ENCODE peak calls at places on chromosome 11, in nine cellular contexts. One of them, this sample, is unnamed. For H3K27me3, the result is how much of the 10 kb centered on the place peaks cover.

GRCh38 chr11:71474141-71474770 is 21.3 kb downstream of the NADSYN1 start:
- DNase-seq in heart left ventricle: no peak
- DNase-seq in tibial artery: no peak
- DNase-seq in IMR-90: no peak
- DNase-seq in brain microvascular endothelial cell: no peak
- DNase-seq in endodermal cell: no peak
- DNase-seq in neuronal stem cell: no peak
- DNase-seq in adrenal gland: no peak
- DNase-seq in psoas muscle: no peak
- DNase-seq in this sample: no peak

GRCh38 chr11:67732045-67732787 is 57.8 kb upstream of the ALDH3B2 start:
- DNase-seq in heart left ventricle: no peak
- DNase-seq in tibial artery: no peak
- DNase-seq in IMR-90: no peak
- DNase-seq in brain microvascular endothelial cell: no peak
- DNase-seq in endodermal cell: peak
- DNase-seq in neuronal stem cell: no peak
- DNase-seq in adrenal gland: no peak
- DNase-seq in psoas muscle: no peak
- DNase-seq in this sample: no peak

GRCh38 chr11:100397401-100397800 is 289.7 kb upstream of the ARHGAP42 start:
- DNase-seq in heart left ventricle: no peak
- DNase-seq in tibial artery: no peak
- DNase-seq in IMR-90: no peak
- DNase-seq in brain microvascular endothelial cell: no peak
- DNase-seq in endodermal cell: no peak
- DNase-seq in neuronal stem cell: no peak
- DNase-seq in adrenal gland: no peak
- DNase-seq in psoas muscle: no peak
- DNase-seq in this sample: no peak

GRCh38 chr11:88402192-88402715 is 64.7 kb upstream of the CTSC start:
- DNase-seq in heart left ventricle: no peak
- DNase-seq in tibial artery: no peak
- DNase-seq in IMR-90: peak
- DNase-seq in brain microvascular endothelial cell: peak
- DNase-seq in endodermal cell: no peak
- DNase-seq in neuronal stem cell: peak
- DNase-seq in adrenal gland: no peak
- DNase-seq in psoas muscle: no peak
- DNase-seq in this sample: no peak

GRCh38 chr11:23903044-23903704 is 593.7 kb upstream of the LUZP2 start:
- DNase-seq in heart left ventricle: no peak
- DNase-seq in tibial artery: no peak
- DNase-seq in IMR-90: peak
- DNase-seq in brain microvascular endothelial cell: peak
- DNase-seq in endodermal cell: no peak
- DNase-seq in neuronal stem cell: no peak
- DNase-seq in adrenal gland: no peak
- DNase-seq in psoas muscle: no peak
- DNase-seq in this sample: no peak

GRCh38 chr11:5291207-5291838 is 10.4 kb downstream of the OR51B4 start:
- DNase-seq in heart left ventricle: no peak
- DNase-seq in tibial artery: no peak
- DNase-seq in IMR-90: peak
- DNase-seq in brain microvascular endothelial cell: peak
- DNase-seq in endodermal cell: no peak
- DNase-seq in neuronal stem cell: no peak
- DNase-seq in adrenal gland: no peak
- DNase-seq in psoas muscle: no peak
- DNase-seq in this sample: no peak

GRCh38 chr11:129434641-129435498 is 59.2 kb downstream of the BARX2 start:
- DNase-seq in heart left ventricle: no peak
- DNase-seq in tibial artery: no peak
- DNase-seq in IMR-90: no peak
- DNase-seq in brain microvascular endothelial cell: no peak
- DNase-seq in endodermal cell: no peak
- DNase-seq in neuronal stem cell: no peak
- DNase-seq in adrenal gland: no peak
- DNase-seq in psoas muscle: no peak
- DNase-seq in this sample: no peak

GRCh38 chr11:40388097-40388818 is 1071.2 kb downstream of the LRRC4C start:
- DNase-seq in heart left ventricle: no peak
- DNase-seq in tibial artery: no peak
- DNase-seq in IMR-90: peak
- DNase-seq in brain microvascular endothelial cell: no peak
- DNase-seq in endodermal cell: no peak
- DNase-seq in neuronal stem cell: no peak
- DNase-seq in adrenal gland: no peak
- DNase-seq in psoas muscle: no peak
- DNase-seq in this sample: no peak

GRCh38 chr11:126061707-126062678 is 673 bp downstream of the CDON start:
- DNase-seq in heart left ventricle: peak
- DNase-seq in tibial artery: peak
- DNase-seq in IMR-90: peak
- DNase-seq in brain microvascular endothelial cell: no peak
- DNase-seq in endodermal cell: peak
- DNase-seq in neuronal stem cell: no peak
- DNase-seq in adrenal gland: peak
- DNase-seq in psoas muscle: peak
- DNase-seq in this sample: peak

GRCh38 chr11:115707180-115707905 is 203.1 kb upstream of the CADM1 start:
- DNase-seq in heart left ventricle: no peak
- DNase-seq in tibial artery: peak
- DNase-seq in IMR-90: no peak
- DNase-seq in brain microvascular endothelial cell: no peak
- DNase-seq in endodermal cell: peak
- DNase-seq in neuronal stem cell: no peak
- DNase-seq in adrenal gland: peak
- DNase-seq in psoas muscle: no peak
- DNase-seq in this sample: no peak

GRCh38 chr11:110679323-110679980 is 32.8 kb downstream of the ARHGAP20 start:
- DNase-seq in heart left ventricle: no peak
- DNase-seq in tibial artery: no peak
- DNase-seq in IMR-90: peak
- DNase-seq in brain microvascular endothelial cell: peak
- DNase-seq in endodermal cell: no peak
- DNase-seq in neuronal stem cell: no peak
- DNase-seq in adrenal gland: no peak
- DNase-seq in psoas muscle: no peak
- DNase-seq in this sample: no peak

GRCh38 chr11:113387605-113388211 is at the start of gene ANKK1:
- DNase-seq in heart left ventricle: no peak
- DNase-seq in tibial artery: no peak
- DNase-seq in IMR-90: no peak
- DNase-seq in brain microvascular endothelial cell: no peak
- DNase-seq in endodermal cell: peak
- DNase-seq in neuronal stem cell: peak
- DNase-seq in adrenal gland: peak
- DNase-seq in psoas muscle: no peak
- DNase-seq in this sample: no peak

GRCh38 chr11:1570531-1570895 is 1.6 kb downstream of the DUSP8 start:
- DNase-seq in heart left ventricle: no peak
- DNase-seq in tibial artery: no peak
- DNase-seq in IMR-90: no peak
- DNase-seq in brain microvascular endothelial cell: no peak
- DNase-seq in endodermal cell: peak
- DNase-seq in neuronal stem cell: no peak
- DNase-seq in adrenal gland: no peak
- DNase-seq in psoas muscle: no peak
- DNase-seq in this sample: no peak

GRCh38 chr11:87290304-87290922 is 252.7 kb downstream of the TMEM135 start:
- DNase-seq in heart left ventricle: no peak
- DNase-seq in tibial artery: no peak
- DNase-seq in IMR-90: peak
- DNase-seq in brain microvascular endothelial cell: peak
- DNase-seq in endodermal cell: no peak
- DNase-seq in neuronal stem cell: peak
- DNase-seq in adrenal gland: no peak
- DNase-seq in psoas muscle: no peak
- DNase-seq in this sample: no peak

GRCh38 chr11:1893581-1894359 is 2.1 kb upstream of the PRR33 start:
- DNase-seq in heart left ventricle: no peak
- DNase-seq in tibial artery: no peak
- DNase-seq in IMR-90: peak
- DNase-seq in brain microvascular endothelial cell: no peak
- DNase-seq in endodermal cell: no peak
- DNase-seq in neuronal stem cell: no peak
- DNase-seq in adrenal gland: no peak
- DNase-seq in psoas muscle: no peak
- DNase-seq in this sample: no peak

GRCh38 chr11:114078423-114078822 is 18.9 kb downstream of the ZBTB16 start:
- DNase-seq in heart left ventricle: no peak
- DNase-seq in tibial artery: no peak
- DNase-seq in IMR-90: no peak
- DNase-seq in brain microvascular endothelial cell: no peak
- DNase-seq in endodermal cell: peak
- DNase-seq in neuronal stem cell: no peak
- DNase-seq in adrenal gland: no peak
- DNase-seq in psoas muscle: no peak
- DNase-seq in this sample: no peak

GRCh38 chr11:113286001-113286400 is 28.4 kb upstream of the TTC12 start:
- DNase-seq in heart left ventricle: no peak
- DNase-seq in tibial artery: no peak
- DNase-seq in IMR-90: no peak
- DNase-seq in brain microvascular endothelial cell: no peak
- DNase-seq in endodermal cell: no peak
- DNase-seq in neuronal stem cell: no peak
- DNase-seq in adrenal gland: no peak
- DNase-seq in psoas muscle: no peak
- DNase-seq in this sample: no peak

GRCh38 chr11:44659641-44660040 is 67.1 kb upstream of the TSPAN18 start:
- DNase-seq in heart left ventricle: peak
- DNase-seq in tibial artery: peak
- DNase-seq in IMR-90: no peak
- DNase-seq in brain microvascular endothelial cell: no peak
- DNase-seq in endodermal cell: no peak
- DNase-seq in neuronal stem cell: no peak
- DNase-seq in adrenal gland: no peak
- DNase-seq in psoas muscle: peak
- DNase-seq in this sample: peak

DNA sequence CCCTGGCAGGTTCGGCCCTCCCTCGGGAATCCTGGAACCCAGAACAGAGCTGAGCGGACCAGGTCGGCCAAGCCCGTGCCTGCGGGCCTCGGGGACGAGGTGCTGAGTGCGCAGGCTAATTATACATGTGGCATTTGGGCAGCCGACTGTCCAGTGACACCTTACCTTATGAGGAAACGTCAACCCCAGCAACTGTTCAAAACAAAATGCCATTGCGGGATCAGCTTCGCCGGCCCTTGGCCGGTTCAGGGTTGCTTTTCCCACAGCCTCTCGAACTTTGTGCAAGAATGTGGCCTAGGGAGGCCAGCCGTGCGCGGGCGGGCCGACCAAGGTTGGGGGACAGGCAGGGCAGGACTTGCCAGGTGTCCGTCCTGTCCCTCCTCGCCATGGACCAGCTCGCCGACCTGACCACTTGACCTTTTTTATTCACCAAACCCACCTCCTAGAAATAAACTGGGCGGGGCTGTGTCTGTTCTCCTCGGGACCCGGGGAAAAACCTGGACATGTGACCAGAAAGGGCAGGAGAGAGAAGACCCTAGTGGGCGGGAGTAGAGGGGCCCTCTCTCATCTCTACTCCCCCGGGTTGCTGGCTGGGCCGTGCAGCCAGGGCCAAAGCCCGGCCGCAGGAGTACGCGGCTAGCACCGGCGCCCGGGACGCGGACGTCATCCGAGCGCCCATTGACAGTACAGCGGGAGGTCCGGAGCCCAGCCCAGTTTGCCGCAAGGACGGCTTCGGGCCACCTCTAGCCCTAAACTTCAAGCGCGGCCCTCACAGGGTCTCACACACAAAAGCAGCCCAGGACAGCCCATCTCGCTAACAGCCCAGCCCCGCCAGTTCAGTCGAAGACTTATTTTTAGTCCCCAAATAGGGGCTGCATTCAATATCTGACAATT is 134.3 kb upstream of the C11orf58 start:
- DNase-seq in heart left ventricle: peak
- DNase-seq in tibial artery: peak
- DNase-seq in IMR-90: peak
- DNase-seq in brain microvascular endothelial cell: peak
- DNase-seq in endodermal cell: peak
- DNase-seq in neuronal stem cell: peak
- DNase-seq in adrenal gland: peak
- DNase-seq in psoas muscle: peak
- DNase-seq in this sample: peak
- H3K4me3 ChIP-seq in heart left ventricle: peak
- H3K4me3 ChIP-seq in tibial artery: peak
- H3K4me3 ChIP-seq in IMR-90: peak
- H3K4me3 ChIP-seq in brain microvascular endothelial cell: peak
- H3K4me3 ChIP-seq in endodermal cell: peak
- H3K4me3 ChIP-seq in neuronal stem cell: peak
- H3K4me3 ChIP-seq in adrenal gland: peak
- H3K4me3 ChIP-seq in psoas muscle: peak
- H3K4me3 ChIP-seq in this sample: peak

GRCh38 chr11:46914910-46915309 is 3.4 kb downstream of the LRP4 start:
- DNase-seq in heart left ventricle: no peak
- DNase-seq in tibial artery: no peak
- DNase-seq in IMR-90: no peak
- DNase-seq in brain microvascular endothelial cell: no peak
- DNase-seq in endodermal cell: no peak
- DNase-seq in neuronal stem cell: no peak
- DNase-seq in adrenal gland: peak
- DNase-seq in psoas muscle: no peak
- DNase-seq in this sample: no peak
- H3K27me3 ChIP-seq in heart left ventricle: under half
- H3K27me3 ChIP-seq in tibial artery: under half
- H3K27me3 ChIP-seq in IMR-90: under half
- H3K27me3 ChIP-seq in brain microvascular endothelial cell: under half
- H3K27me3 ChIP-seq in endodermal cell: under half
- H3K27me3 ChIP-seq in neuronal stem cell: under half
- H3K27me3 ChIP-seq in adrenal gland: under half
- H3K27me3 ChIP-seq in psoas muscle: under half
- H3K27me3 ChIP-seq in this sample: under half

DNA sequence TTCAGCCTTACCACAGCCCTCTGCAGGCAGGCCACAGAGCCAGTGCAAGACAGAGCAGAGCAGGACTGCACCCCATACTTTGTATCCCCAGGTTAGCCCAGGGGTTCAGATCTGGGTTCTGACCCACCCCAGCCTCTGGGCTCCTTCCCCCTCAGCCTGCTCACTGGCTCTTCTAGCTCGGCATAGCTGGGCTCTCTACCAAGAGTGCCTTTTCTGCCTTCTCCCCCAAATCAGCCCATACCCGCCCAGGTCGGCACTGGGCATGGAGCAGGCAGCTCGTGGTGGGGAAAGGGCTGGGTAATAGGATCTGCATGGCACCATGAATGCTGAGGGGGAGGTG is 8.3 kb downstream of the RELT start:
- DNase-seq in heart left ventricle: no peak
- DNase-seq in tibial artery: no peak
- DNase-seq in IMR-90: no peak
- DNase-seq in brain microvascular endothelial cell: no peak
- DNase-seq in endodermal cell: no peak
- DNase-seq in neuronal stem cell: no peak
- DNase-seq in adrenal gland: no peak
- DNase-seq in psoas muscle: no peak
- DNase-seq in this sample: no peak
- H3K4me3 ChIP-seq in heart left ventricle: no peak
- H3K4me3 ChIP-seq in tibial artery: no peak
- H3K4me3 ChIP-seq in IMR-90: no peak
- H3K4me3 ChIP-seq in brain microvascular endothelial cell: no peak
- H3K4me3 ChIP-seq in endodermal cell: no peak
- H3K4me3 ChIP-seq in neuronal stem cell: no peak
- H3K4me3 ChIP-seq in adrenal gland: no peak
- H3K4me3 ChIP-seq in psoas muscle: peak
- H3K4me3 ChIP-seq in this sample: no peak

GRCh38 chr11:8273281-8273680 is 9.6 kb upstream of the LMO1 start:
- DNase-seq in heart left ventricle: no peak
- DNase-seq in tibial artery: no peak
- DNase-seq in IMR-90: peak
- DNase-seq in brain microvascular endothelial cell: no peak
- DNase-seq in endodermal cell: no peak
- DNase-seq in neuronal stem cell: no peak
- DNase-seq in adrenal gland: no peak
- DNase-seq in psoas muscle: no peak
- DNase-seq in this sample: no peak
- H3K27me3 ChIP-seq in heart left ventricle: under half
- H3K27me3 ChIP-seq in tibial artery: under half
- H3K27me3 ChIP-seq in IMR-90: under half
- H3K27me3 ChIP-seq in brain microvascular endothelial cell: under half
- H3K27me3 ChIP-seq in endodermal cell: under half
- H3K27me3 ChIP-seq in neuronal stem cell: under half
- H3K27me3 ChIP-seq in adrenal gland: under half
- H3K27me3 ChIP-seq in psoas muscle: under half
- H3K27me3 ChIP-seq in this sample: under half